ENCODE peak calls at places on chromosomes 3 and 15, in eight cellular contexts. W is body of pancreas, J is heart right ventricle, L is tibial artery, U is GM23338, F is HAP-1, G is IMR-90, Y is neuronal stem cell. B is an unnamed sample. For H3K36me3, the result is how much of the 10 kb centered on the place peaks cover.

GRCh38 chr15:81311834-81312459 is 12.0 kb downstream of the STARD5 start:
- DNase-seq in W (no peak), U (no peak), J (no peak), F (no peak), Y (no peak), L (no peak), G (peak), B (no peak)

GRCh38 chr15:51696566-51696965 is 15.3 kb downstream of the SCG3 start:
- DNase-seq in J (no peak), G (no peak), L (no peak), W (no peak), F (no peak), Y (no peak), U (peak), B (no peak)

GRCh38 chr3:12471228-12471627 is 13.1 kb upstream of the TSEN2 start:
- DNase-seq in L (no peak), F (no peak), Y (no peak), G (no peak), W (no peak), J (no peak), U (peak), B (no peak)

GRCh38 chr3:16113704-16114103 is 60.8 kb upstream of the GALNT15 start:
- DNase-seq in F (no peak), W (no peak), J (no peak), Y (no peak), L (peak), U (no peak), G (peak), B (no peak)

GRCh38 chr15:101206173-101206572 is 45.7 kb downstream of the CHSY1 start:
- DNase-seq in L (no peak), G (peak), U (no peak), Y (no peak), F (no peak), W (no peak), J (no peak), B (no peak)

GRCh38 chr3:2655229-2655701 is 454.9 kb downstream of the IL5RA start:
- DNase-seq in U (no peak), Y (no peak), G (peak), J (no peak), W (no peak), F (no peak), L (no peak), B (no peak)

GRCh38 chr3:130316164-130316563 is 29.3 kb upstream of the COL6A5 start:
- DNase-seq in L (no peak), U (no peak), J (no peak), W (no peak), G (peak), Y (no peak), F (no peak), B (no peak)

GRCh38 chr3:150521458-150521857 is 24.8 kb downstream of the SERP1 start:
- DNase-seq in J (no peak), F (no peak), Y (no peak), L (no peak), U (no peak), W (no peak), G (no peak), B (no peak)

GRCh38 chr3:128051837-128052766 is at the start of gene SEC61A1:
- DNase-seq in U (peak), W (peak), L (peak), G (peak), J (peak), Y (peak), F (peak), B (peak)

GRCh38 chr3:23874359-23875120 is 42.2 kb downstream of the NKIRAS1 start:
- DNase-seq in G (peak), L (no peak), Y (no peak), W (no peak), U (no peak), F (no peak), J (no peak), B (no peak)

GRCh38 chr15:69557340-69558137 is 104.9 kb downstream of the RPLP1 start:
- DNase-seq in W (no peak), L (peak), Y (no peak), F (peak), U (no peak), J (no peak), G (peak), B (no peak)

GRCh38 chr3:165279471-165279870 is 83.3 kb upstream of the SLITRK3 start:
- DNase-seq in L (no peak), F (no peak), Y (no peak), U (no peak), G (no peak), J (no peak), W (no peak), B (no peak)

GRCh38 chr15:79002631-79003030 is 57.8 kb upstream of the CTSH start:
- DNase-seq in G (no peak), U (no peak), F (no peak), Y (no peak), J (no peak), L (no peak), W (no peak), B (no peak)

GRCh38 chr15:50265620-50266019 is at the start of gene HDC:
- DNase-seq in G (no peak), J (no peak), F (no peak), Y (peak), L (no peak), W (no peak), U (peak), B (no peak)

GRCh38 chr3:123489400-123490004 is 40.6 kb upstream of the ADCY5 start:
- DNase-seq in Y (peak), J (peak), G (peak), F (peak), W (peak), U (peak), L (peak), B (peak)

GRCh38 chr3:56894912-56895431 is 93.2 kb upstream of the ARHGEF3 start:
- DNase-seq in W (no peak), Y (no peak), F (no peak), G (peak), L (no peak), U (no peak), J (no peak), B (no peak)

GRCh38 chr3:45647148-45647619 is 42.0 kb upstream of the SACM1L start:
- DNase-seq in F (no peak), L (peak), U (no peak), W (no peak), Y (no peak), J (no peak), G (peak), B (peak)

GRCh38 chr3:141379250-141379872 is 11.1 kb downstream of the ZBTB38 start:
- DNase-seq in F (no peak), L (no peak), Y (no peak), G (no peak), W (no peak), J (no peak), U (no peak), B (no peak)

GRCh38 chr3:124032881-124033359 is 41.0 kb upstream of the ROPN1 start:
- DNase-seq in L (peak), U (peak), F (peak), J (peak), G (peak), W (peak), Y (peak), B (peak)

GRCh38 chr3:131470377-131470776 is 32.4 kb downstream of the MRPL3 start:
- DNase-seq in G (no peak), J (no peak), W (no peak), F (no peak), Y (no peak), U (no peak), L (no peak), B (no peak)
- H3K36me3 ChIP-seq in G (under half), J (half or more), W (under half), F (under half), Y (half or more), U (under half), L (under half), B (under half)

GRCh38 chr3:13841826-13842225 is 38.0 kb downstream of the WNT7A start:
- DNase-seq in F (no peak), L (no peak), G (no peak), W (no peak), U (no peak), J (no peak), Y (no peak), B (no peak)
- H3K36me3 ChIP-seq in F (under half), L (under half), G (under half), W (under half), U (under half), J (under half), Y (under half), B (under half)

DNA sequence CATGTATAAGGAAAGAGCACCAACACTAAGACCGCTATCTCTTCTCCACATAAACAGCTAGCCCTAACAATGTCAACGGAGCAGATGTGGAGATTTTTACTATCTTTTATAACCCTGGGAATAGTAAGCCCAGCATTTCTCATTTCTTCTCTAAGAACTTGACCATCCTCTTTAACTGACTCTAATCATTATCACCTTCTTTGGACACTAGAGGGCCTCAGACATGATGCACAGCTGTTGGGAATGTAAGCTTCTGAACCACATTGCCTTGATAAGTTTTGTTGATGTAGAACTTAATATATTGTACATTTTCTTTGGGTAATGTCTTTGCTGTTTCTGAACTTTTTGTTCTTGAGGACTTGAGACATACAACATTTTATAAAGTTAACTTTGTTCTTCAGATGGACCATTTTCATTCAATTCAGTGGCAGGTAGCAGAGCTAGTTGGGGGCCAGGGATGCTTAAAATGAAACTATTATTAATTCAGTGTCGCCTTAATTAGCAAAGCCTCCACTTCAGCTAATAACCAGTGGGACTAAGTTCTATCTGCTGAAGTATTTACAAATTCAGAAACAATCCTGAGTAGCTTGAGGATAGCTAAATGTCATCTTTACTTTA is 9.6 kb upstream of the TAGLN3 start:
- DNase-seq in Y (no peak), G (peak), U (peak), W (no peak), J (no peak), F (no peak), L (no peak), B (no peak)
- H3K36me3 ChIP-seq in Y (half or more), G (under half), U (under half), W (under half), J (half or more), F (under half), L (under half), B (half or more)

GRCh38 chr3:50260027-50260941 is 8.7 kb upstream of the SEMA3B start:
- DNase-seq in J (peak), G (peak), F (peak), U (peak), W (peak), Y (peak), L (peak), B (peak)

GRCh38 chr3:50256978-50257890 is 11.7 kb upstream of the SEMA3B start:
- DNase-seq in W (no peak), Y (no peak), F (peak), G (no peak), J (no peak), U (peak), L (no peak), B (no peak)

GRCh38 chr3:50259432-50260026 is 9.4 kb upstream of the SEMA3B start:
- DNase-seq in W (no peak), G (no peak), F (no peak), Y (no peak), L (no peak), U (no peak), J (peak), B (no peak)

GRCh38 chr3:50257990-50258389 is 11.0 kb upstream of the SEMA3B start:
- DNase-seq in L (no peak), W (no peak), J (no peak), Y (no peak), G (no peak), F (no peak), U (no peak), B (no peak)

DNA sequence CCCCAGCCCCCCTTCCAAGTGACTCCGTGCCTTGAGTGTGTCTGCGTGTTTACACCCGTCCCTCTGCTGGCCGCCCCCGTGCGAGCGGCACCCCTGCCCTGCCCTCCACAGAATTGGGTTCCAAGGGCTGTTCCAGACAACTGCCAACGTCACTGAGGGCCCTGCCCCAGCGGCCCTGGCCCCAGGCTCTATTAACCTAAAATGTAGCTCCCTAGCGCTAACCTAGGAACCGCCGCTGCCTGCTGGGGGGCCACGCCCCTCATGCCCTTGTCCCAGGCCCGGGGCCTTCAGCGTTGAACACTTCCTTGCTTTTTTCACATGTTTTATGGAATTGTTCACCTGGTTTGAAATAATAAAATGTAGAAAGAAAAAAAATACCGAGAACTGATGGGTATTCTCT is 10.0 kb upstream of the SEMA3B start:
- DNase-seq in U (no peak), L (no peak), W (no peak), J (peak), Y (no peak), G (no peak), F (peak), B (no peak)
- H3K36me3 ChIP-seq in U (under half), L (under half), W (under half), J (half or more), Y (half or more), G (under half), F (under half), B (under half)

GRCh38 chr3:119220970-119221667 is 19.6 kb downstream of the B4GALT4 start:
- DNase-seq in F (no peak), J (no peak), Y (no peak), G (no peak), L (no peak), U (no peak), W (no peak), B (no peak)

GRCh38 chr3:119220198-119220597 is 20.5 kb downstream of the B4GALT4 start:
- DNase-seq in U (no peak), W (no peak), L (no peak), F (no peak), J (no peak), G (no peak), Y (no peak), B (no peak)

GRCh38 chr3:119223511-119223910 is 17.2 kb downstream of the B4GALT4 start:
- DNase-seq in F (no peak), U (peak), Y (no peak), G (no peak), L (no peak), J (no peak), W (no peak), B (no peak)

GRCh38 chr3:119222400-119222799 is 18.3 kb downstream of the B4GALT4 start:
- DNase-seq in U (no peak), G (no peak), W (no peak), Y (no peak), F (no peak), J (no peak), L (no peak), B (no peak)

GRCh38 chr3:119221779-119222320 is 18.8 kb downstream of the B4GALT4 start:
- DNase-seq in J (no peak), Y (no peak), U (no peak), G (peak), L (no peak), F (no peak), W (no peak), B (no peak)
- H3K36me3 ChIP-seq in J (half or more), Y (half or more), U (half or more), G (half or more), L (half or more), F (half or more), W (under half), B (under half)

GRCh38 chr3:183743231-183743630 is 45.6 kb downstream of the YEATS2 start:
- DNase-seq in G (no peak), Y (no peak), L (no peak), J (no peak), U (no peak), F (no peak), W (no peak), B (no peak)
- H3K36me3 ChIP-seq in G (under half), Y (half or more), L (under half), J (half or more), U (under half), F (under half), W (under half), B (under half)

DNA sequence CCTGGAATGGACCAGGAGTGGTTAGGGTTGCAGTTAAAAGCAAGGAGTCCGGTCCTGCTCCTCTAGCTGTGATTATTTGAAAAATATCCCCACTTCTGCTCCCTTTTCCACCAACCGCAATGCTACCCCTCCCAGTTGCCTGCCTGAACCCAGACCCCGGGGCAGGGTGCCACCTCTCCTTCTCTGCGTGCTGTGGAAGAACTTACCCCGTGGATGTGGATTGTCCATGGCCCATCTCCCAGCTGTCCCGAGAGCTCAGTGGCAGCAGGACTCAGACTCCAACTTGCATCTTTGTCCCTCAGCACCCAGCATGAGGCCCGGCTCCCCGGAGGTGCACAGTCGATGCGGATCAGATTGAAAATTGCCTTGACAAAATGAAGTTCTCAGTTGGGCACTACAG is 14.4 kb downstream of the SLC6A1 start:
- DNase-seq in F (no peak), G (no peak), Y (no peak), U (no peak), J (no peak), W (no peak), L (no peak), B (no peak)
- H3K36me3 ChIP-seq in F (under half), G (under half), Y (under half), U (under half), J (under half), W (under half), L (under half), B (under half)

B was measured in tibial nerve.